ENCODE peak calls at places on chromosomes 3 and 15, in four cellular contexts. X, Z, R and B are unnamed samples.

GRCh38 chr3:133927543-133928066 is 31.9 kb upstream of the RAB6B start:
- DNase-seq in X (peak; percentile 73), Z (peak; percentile 32), R (peak; percentile 88), B (peak; percentile 72)

GRCh38 chr3:72130565-72130964 is 345.6 kb upstream of the PROK2 start:
- DNase-seq in X (no peak), Z (no peak), R (no peak), B (no peak)

GRCh38 chr15:92803852-92804609 is 96.1 kb upstream of the CHD2 start:
- DNase-seq in X (peak; percentile 40), Z (peak; percentile 100), R (no peak), B (peak; percentile 99)

GRCh38 chr3:162994165-162994564 is 1497.6 kb downstream of the OTOL1 start:
- DNase-seq in X (no peak), Z (no peak), R (no peak), B (no peak)

GRCh38 chr3:182969277-182969676 is 11.1 kb downstream of the DCUN1D1 start:
- DNase-seq in X (no peak), Z (peak; percentile 56), R (no peak), B (peak; percentile 52)

GRCh38 chr15:56538901-56539545 is 74.1 kb upstream of the MNS1 start:
- DNase-seq in X (no peak), Z (no peak), R (no peak), B (no peak)

GRCh38 chr3:86595696-86596095 is 395.3 kb downstream of the VGLL3 start:
- DNase-seq in X (no peak), Z (no peak), R (no peak), B (no peak)

GRCh38 chr15:59456114-59456513 is 18.1 kb downstream of the FAM81A start:
- DNase-seq in X (no peak), Z (no peak), R (no peak), B (no peak)

GRCh38 chr3:58068126-58068809 is 60.0 kb downstream of the FLNB start:
- DNase-seq in X (no peak), Z (no peak), R (no peak), B (no peak)

GRCh38 chr3:50436063-50436674 is 67.3 kb downstream of the CACNA2D2 start:
- DNase-seq in X (peak; percentile 74), Z (peak; percentile 15), R (no peak), B (peak; percentile 12)

GRCh38 chr15:75671684-75672083 is 24.0 kb downstream of the SNX33 start:
- DNase-seq in X (no peak), Z (no peak), R (no peak), B (no peak)

GRCh38 chr3:98359993-98360675 is 6.5 kb downstream of the OR5K4 start:
- DNase-seq in X (no peak), Z (peak; percentile 14), R (no peak), B (no peak)

GRCh38 chr3:195030791-195031321 is 240.1 kb downstream of the XXYLT1 start:
- DNase-seq in X (no peak), Z (peak; percentile 66), R (peak; percentile 90), B (no peak)

GRCh38 chr3:181278468-181279238 is 289.1 kb upstream of the DNAJC19 start:
- DNase-seq in X (no peak), Z (peak; percentile 1), R (no peak), B (no peak)

GRCh38 chr15:57551717-57552677 is 39.7 kb upstream of the MYZAP start:
- DNase-seq in X (no peak), Z (peak; percentile 43), R (no peak), B (peak; percentile 43)

GRCh38 chr15:40333922-40334492 is 6.7 kb downstream of the CCDC9B start:
- DNase-seq in X (peak; percentile 65), Z (peak; percentile 94), R (no peak), B (peak; percentile 65)

GRCh38 chr3:176699307-176699706 is 498.0 kb downstream of the TBL1XR1 start:
- DNase-seq in X (no peak), Z (no peak), R (no peak), B (no peak)

GRCh38 chr15:73907018-73907394 is 19.3 kb upstream of the LOXL1 start:
- DNase-seq in X (no peak), Z (no peak), R (no peak), B (no peak)

GRCh38 chr3:25724948-25725645 is 58.1 kb downstream of the NGLY1 start:
- DNase-seq in X (no peak), Z (no peak), R (no peak), B (no peak)

GRCh38 chr15:99842071-99842470 is 108.8 kb upstream of the LYSMD4 start:
- DNase-seq in X (no peak), Z (no peak), R (no peak), B (no peak)

GRCh38 chr3:129162729-129163579 is 2.1 kb upstream of the ISY1 start:
- DNase-seq in X (no peak), Z (peak; percentile 11), R (no peak), B (no peak)
- TF ChIP-seq CTCF in X (no peak), Z (peak; percentile 40), R (peak; percentile 19), B (peak; percentile 20)

DNA sequence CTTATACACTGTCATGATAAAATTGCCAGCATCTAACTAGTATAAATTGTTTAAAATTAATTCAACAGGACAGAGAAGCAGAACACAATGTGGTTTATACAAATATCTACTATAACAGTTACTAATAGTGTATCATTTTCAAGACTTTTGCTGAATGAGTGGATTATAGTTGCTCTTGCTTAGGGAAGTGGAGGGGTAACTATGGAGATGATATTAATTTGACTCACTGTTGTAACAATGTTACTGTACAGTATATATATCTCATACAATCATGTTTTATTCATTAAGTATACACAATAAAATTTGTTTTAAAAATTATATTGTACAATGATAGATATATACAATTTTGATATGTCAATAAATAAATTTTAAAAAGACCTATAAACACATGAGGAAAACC is 119.1 kb downstream of the ZPLD1 start:
- DNase-seq in X (no peak), Z (no peak), R (no peak), B (no peak)
- TF ChIP-seq CTCF in X (no peak), Z (no peak), R (no peak), B (no peak)

DNA sequence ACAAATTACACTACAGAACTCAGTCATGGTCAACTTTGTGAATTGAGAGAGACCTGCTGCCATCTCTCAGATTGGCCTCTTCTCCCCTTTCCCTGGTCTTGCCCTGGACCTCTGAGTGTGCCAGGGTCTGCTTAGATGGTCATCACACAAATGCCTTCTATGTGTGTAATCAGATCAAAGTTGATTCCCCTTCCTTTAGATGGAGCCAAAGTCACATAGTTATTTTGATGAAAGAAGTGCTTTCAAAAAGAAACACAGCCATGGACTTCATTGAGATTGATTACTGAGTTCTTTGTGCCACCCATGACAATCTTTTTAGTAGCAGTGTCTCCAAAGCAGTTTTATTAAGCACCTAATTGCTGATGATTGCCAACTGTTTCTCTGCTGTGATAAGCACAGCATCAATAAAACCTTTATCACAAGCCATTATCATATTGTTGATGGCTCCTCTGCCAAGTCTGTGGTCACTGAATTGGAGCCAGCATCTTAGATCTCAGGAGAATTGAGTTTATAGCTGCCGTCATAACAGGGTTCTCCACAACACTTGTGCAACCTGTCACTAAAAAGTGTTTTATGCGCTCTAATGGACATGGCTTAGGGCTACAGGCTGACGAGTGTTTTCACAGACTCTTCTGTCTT is 149.7 kb upstream of the NUDT16 start:
- DNase-seq in X (no peak), Z (peak; percentile 39), R (no peak), B (peak; percentile 59)
- TF ChIP-seq CTCF in X (no peak), Z (no peak), R (no peak), B (no peak)

GRCh38 chr15:101028321-101028720 is 109.2 kb downstream of the LRRK1 start:
- DNase-seq in X (no peak), Z (no peak), R (no peak), B (no peak)

GRCh38 chr15:101027273-101027901 is 108.2 kb downstream of the LRRK1 start:
- DNase-seq in X (no peak), Z (no peak), R (peak; percentile 84), B (no peak)

GRCh38 chr15:101027920-101028319 is 108.8 kb downstream of the LRRK1 start:
- DNase-seq in X (no peak), Z (no peak), R (peak; percentile 56), B (no peak)

GRCh38 chr15:101029971-101030661 is 111.0 kb downstream of the LRRK1 start:
- DNase-seq in X (no peak), Z (no peak), R (no peak), B (no peak)

DNA sequence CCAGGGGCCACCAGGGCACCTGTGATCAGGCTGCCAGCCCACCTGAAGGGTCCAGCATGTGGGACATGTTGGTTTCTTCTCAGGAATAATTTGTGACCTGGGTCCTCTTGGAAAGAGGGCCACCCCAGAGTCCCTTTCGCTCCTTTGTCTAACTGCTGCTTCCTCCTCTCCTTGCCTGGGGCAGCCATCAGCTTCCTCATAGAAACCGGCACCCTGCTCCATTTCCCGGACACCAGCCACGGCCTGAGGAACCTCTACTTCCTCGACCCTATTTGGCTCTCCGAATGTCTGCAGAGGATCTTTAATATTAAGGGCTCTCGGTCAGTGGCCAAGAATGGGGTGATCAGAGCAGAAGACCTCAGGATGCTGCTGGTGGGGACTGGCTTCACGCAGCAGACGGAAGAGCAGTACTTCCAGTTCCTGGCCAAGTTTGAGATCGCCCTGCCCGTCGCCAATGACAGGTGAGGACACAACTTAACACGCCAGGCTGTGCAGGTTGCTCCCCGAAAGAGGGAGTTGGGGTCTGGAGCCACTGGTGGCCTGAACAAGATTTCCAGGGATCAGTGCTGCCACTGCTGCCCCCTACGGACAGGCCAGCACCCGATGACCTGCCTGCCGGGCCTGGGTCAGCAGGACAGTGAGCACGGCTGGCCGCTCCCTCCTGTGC is 109.7 kb downstream of the LRRK1 start:
- DNase-seq in X (no peak), Z (no peak), R (peak; percentile 72), B (no peak)
- TF ChIP-seq CTCF in X (no peak), Z (no peak), R (no peak), B (no peak)

DNA sequence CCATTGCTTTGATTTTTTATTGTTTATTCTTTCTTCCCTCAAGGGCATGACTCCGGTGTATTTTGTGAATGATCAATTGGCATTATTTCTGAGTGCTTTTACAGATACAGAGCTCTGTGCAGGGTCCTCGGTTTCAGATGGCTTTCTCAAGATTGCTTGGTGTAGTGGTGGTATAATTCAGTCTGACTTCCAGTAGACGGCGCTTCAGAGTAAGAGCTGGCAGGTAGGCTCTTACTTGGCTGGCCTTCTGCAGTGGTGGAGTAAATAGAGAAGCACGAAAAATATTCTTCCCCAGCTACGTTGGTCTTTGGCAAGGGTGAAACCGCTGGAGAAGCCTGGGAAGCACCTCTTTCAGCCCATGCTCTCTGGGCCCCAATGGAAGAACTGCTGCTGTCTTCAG is 723.0 kb upstream of the BCHE start:
- DNase-seq in X (no peak), Z (no peak), R (no peak), B (no peak)
- TF ChIP-seq CTCF in X (no peak), Z (no peak), R (no peak), B (no peak)

DNA sequence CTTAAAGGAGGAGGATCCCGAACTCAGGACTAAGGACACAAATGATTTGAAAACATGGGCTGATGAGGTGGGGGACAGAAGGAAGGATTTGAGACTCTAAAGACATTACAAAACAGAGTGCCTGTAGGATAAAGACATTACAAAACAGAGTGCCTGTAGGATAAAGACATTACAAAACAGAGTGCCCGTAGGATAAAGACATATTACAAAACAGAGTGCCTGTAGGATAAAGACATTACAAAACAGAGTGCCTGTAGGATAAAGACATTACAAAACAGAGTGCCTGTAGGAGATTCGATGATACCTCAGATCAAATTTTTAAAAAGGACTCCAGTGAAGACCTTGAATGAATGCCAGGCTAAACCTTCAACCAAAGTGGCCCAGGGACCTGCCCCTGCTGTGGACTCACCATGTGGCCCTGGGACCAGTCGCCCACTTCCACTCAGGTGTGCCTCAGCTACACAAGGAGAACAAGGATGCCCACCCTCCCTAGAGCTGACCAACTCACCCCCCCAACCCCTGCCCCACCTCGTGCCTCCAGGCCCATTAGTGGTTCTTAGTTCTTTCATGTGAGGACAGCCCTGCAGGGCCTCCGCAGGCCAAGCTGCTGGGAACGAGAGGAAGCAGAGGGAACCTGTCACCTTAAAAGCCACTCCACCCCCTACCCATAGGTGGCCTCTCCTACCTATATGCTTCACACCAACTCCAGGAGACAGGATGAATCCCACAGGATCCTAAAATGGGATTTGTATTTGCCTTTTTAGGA is 59.8 kb downstream of the SH3BP5 start:
- DNase-seq in X (no peak), Z (peak; percentile 38), R (peak; percentile 40), B (no peak)
- TF ChIP-seq CTCF in X (no peak), Z (no peak), R (no peak), B (no peak)

GRCh38 chr15:62068071-62068786 is 1.5 kb downstream of the C2CD4A start:
- DNase-seq in X (peak; percentile 61), Z (peak; percentile 33), R (no peak), B (peak; percentile 64)
- TF ChIP-seq CTCF in X (no peak), Z (peak; percentile 27), R (peak; percentile 16), B (peak; percentile 7)